ENCODE peak calls at places on chromosomes 2 and 18, in ten cellular contexts. W is astrocyte of the spinal cord, T is spleen, Q is IMR-90, X is heart right ventricle, M is activated B cell treated with CpG ODN at 0.5 μM for 24 hours, H is AG09309, L is SK-N-SH, D is GM12864, U is choroid plexus epithelial cell. F is an unnamed sample.

GRCh38 chr2:20443276-20443920 is 3.5 kb upstream of the RHOB start:
- DNase-seq in M (no peak), Q (peak), D (no peak), U (peak), L (peak), T (peak), H (no peak), X (no peak), W (peak), F (peak)

GRCh38 chr18:11801573-11801972 is 49.6 kb upstream of the CHMP1B start:
- DNase-seq in U (no peak), T (no peak), X (no peak), W (no peak), M (no peak), D (no peak), L (no peak), H (no peak), Q (no peak), F (no peak)

GRCh38 chr2:138641277-138641676 is 138.9 kb downstream of the NXPH2 start:
- DNase-seq in M (no peak), W (no peak), Q (no peak), H (no peak), T (no peak), D (no peak), U (no peak), L (no peak), X (no peak), F (peak)

GRCh38 chr2:231104115-231104713 is 20.6 kb downstream of the HTR2B start:
- DNase-seq in H (peak), D (peak), L (peak), Q (peak), T (no peak), X (peak), U (peak), M (peak), W (peak), F (peak)

GRCh38 chr2:56244911-56245530 is 61.2 kb downstream of the CCDC85A start:
- DNase-seq in M (no peak), X (peak), U (no peak), D (no peak), L (no peak), H (no peak), T (no peak), Q (no peak), W (peak), F (no peak)

GRCh38 chr2:147792966-147793617 is 51.7 kb upstream of the ACVR2A start:
- DNase-seq in H (peak), T (no peak), W (peak), U (peak), D (no peak), L (no peak), X (no peak), Q (peak), M (no peak), F (no peak)

GRCh38 chr2:182064024-182064880 is 78.6 kb downstream of the PPP1R1C start:
- DNase-seq in Q (peak), D (no peak), W (no peak), U (no peak), X (peak), H (no peak), T (no peak), L (no peak), M (no peak), F (no peak)

GRCh38 chr2:231243883-231244282 is 45.5 kb downstream of the ARMC9 start:
- DNase-seq in M (no peak), H (no peak), T (no peak), Q (no peak), D (no peak), L (no peak), X (no peak), U (no peak), W (no peak), F (no peak)

GRCh38 chr18:45014047-45014501 is 333.4 kb downstream of the SETBP1 start:
- DNase-seq in Q (peak), M (no peak), H (peak), W (peak), T (no peak), X (no peak), U (peak), D (no peak), L (peak), F (no peak)

GRCh38 chr2:206556357-206556949 is 85.8 kb upstream of the FAM237A start:
- DNase-seq in Q (peak), L (peak), D (peak), W (peak), H (no peak), T (no peak), X (no peak), M (no peak), U (peak), F (peak)

GRCh38 chr18:11994346-11994707 is 13.0 kb downstream of the IMPA2 start:
- DNase-seq in H (peak), U (peak), M (no peak), Q (peak), X (peak), W (peak), L (no peak), T (peak), D (no peak), F (no peak)

GRCh38 chr2:224395646-224396390 is 6.1 kb downstream of the FAM124B start:
- DNase-seq in M (no peak), W (no peak), L (no peak), D (no peak), X (no peak), T (no peak), U (no peak), Q (no peak), H (no peak), F (no peak)

GRCh38 chr2:197889041-197889440 is 84.6 kb downstream of the PLCL1 start:
- DNase-seq in D (peak), X (no peak), L (no peak), M (no peak), T (no peak), U (peak), Q (peak), H (peak), W (peak), F (peak)

GRCh38 chr2:175836361-175836760 is 165.7 kb downstream of the LNPK start:
- DNase-seq in X (no peak), U (no peak), W (peak), D (no peak), T (no peak), M (no peak), H (no peak), Q (no peak), L (no peak), F (no peak)

GRCh38 chr2:42762155-42762554 is 1.8 kb downstream of the OXER1 start:
- DNase-seq in M (no peak), U (no peak), X (no peak), D (no peak), Q (no peak), W (no peak), L (peak), T (no peak), H (no peak), F (no peak)
- TF ChIP-seq CTCF in M (no peak), U (no peak), X (no peak), D (no peak), Q (no peak), W (no peak), L (no peak), T (no peak), H (no peak), F (no peak)

DNA sequence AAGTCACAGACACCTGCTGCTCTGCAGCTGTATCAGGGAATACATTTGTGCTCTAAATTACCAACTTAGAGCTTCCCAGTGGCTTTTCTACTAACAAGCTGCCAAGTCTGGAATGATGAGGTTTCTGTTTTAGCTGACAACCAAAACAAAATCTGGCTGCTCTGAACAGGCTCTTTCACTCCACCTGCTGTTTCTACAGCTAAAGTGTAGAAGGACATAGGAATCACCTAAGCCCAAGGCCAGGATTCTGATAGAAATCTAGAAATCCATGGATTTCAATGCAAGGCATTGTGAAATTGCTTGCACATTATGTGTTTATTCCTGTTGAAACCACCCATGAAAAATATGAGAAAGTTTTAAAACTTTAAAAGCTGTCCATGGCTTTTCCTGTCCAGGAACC is 201.2 kb downstream of the SUCLG1 start:
- DNase-seq in M (no peak), U (no peak), D (no peak), X (no peak), T (no peak), Q (no peak), H (no peak), W (no peak), L (no peak), F (no peak)
- TF ChIP-seq CTCF in M (no peak), U (no peak), D (peak), X (no peak), T (no peak), Q (no peak), H (no peak), W (no peak), L (no peak), F (peak)

DNA sequence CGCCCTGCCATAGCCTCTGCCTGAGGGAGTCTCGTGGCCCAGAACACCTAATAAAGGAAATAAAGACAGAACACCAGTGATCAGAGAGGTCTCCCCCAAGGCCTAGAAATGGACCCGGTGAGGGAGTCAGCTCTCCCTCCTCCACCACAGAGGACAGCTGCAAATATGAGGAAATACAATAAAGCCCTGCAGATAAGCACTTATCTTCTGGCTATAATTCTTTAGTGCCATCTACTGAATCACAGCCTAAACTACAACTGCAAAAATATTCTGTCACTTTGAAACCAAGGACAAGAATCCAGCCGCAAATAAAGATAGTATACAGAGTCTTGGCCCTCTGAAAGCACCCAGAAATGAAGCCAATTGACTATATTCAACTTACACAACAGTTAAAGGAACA is 42.4 kb upstream of the TACR1 start:
- DNase-seq in M (no peak), L (no peak), X (no peak), W (peak), D (no peak), U (peak), T (no peak), H (no peak), Q (peak), F (no peak)
- TF ChIP-seq CTCF in M (no peak), L (peak), X (no peak), W (peak), D (peak), U (peak), T (no peak), H (peak), Q (peak), F (peak)

GRCh38 chr2:43227830-43228280 is 1.4 kb upstream of the ZFP36L2 start:
- DNase-seq in W (no peak), T (no peak), L (no peak), U (no peak), D (no peak), Q (peak), X (no peak), H (no peak), M (no peak), F (peak)
- TF ChIP-seq CTCF in W (peak), T (no peak), L (peak), U (no peak), D (peak), Q (no peak), X (peak), H (no peak), M (no peak), F (no peak)

GRCh38 chr2:47067788-47068407 is 87.2 kb downstream of the STPG4 start:
- DNase-seq in L (no peak), T (no peak), M (no peak), W (no peak), U (no peak), D (no peak), Q (no peak), X (peak), H (no peak), F (no peak)

GRCh38 chr2:47064076-47064475 is 91.0 kb downstream of the STPG4 start:
- DNase-seq in D (no peak), W (no peak), H (no peak), M (no peak), U (no peak), X (no peak), T (no peak), Q (no peak), L (no peak), F (no peak)

GRCh38 chr2:47065343-47065742 is 89.8 kb downstream of the STPG4 start:
- DNase-seq in D (no peak), L (no peak), H (no peak), T (no peak), U (no peak), X (no peak), M (no peak), W (no peak), Q (no peak), F (no peak)

GRCh38 chr2:47063159-47063930 is 91.8 kb downstream of the STPG4 start:
- DNase-seq in X (no peak), Q (no peak), W (no peak), D (no peak), L (no peak), U (no peak), H (no peak), M (no peak), T (no peak), F (no peak)

GRCh38 chr2:47065771-47066380 is 89.2 kb downstream of the STPG4 start:
- DNase-seq in H (peak), W (peak), M (no peak), L (peak), D (no peak), Q (peak), T (no peak), X (no peak), U (peak), F (no peak)
- TF ChIP-seq CTCF in H (no peak), W (no peak), M (no peak), L (peak), D (no peak), Q (no peak), T (no peak), X (no peak), U (no peak), F (no peak)

GRCh38 chr2:28168376-28168775 is 224.3 kb upstream of the FOSL2 start:
- DNase-seq in H (no peak), M (no peak), D (no peak), L (no peak), U (no peak), X (no peak), W (no peak), T (no peak), Q (no peak), F (no peak)
- TF ChIP-seq CTCF in H (no peak), M (no peak), D (no peak), L (no peak), U (peak), X (no peak), W (no peak), T (no peak), Q (no peak), F (no peak)

F was measured in GM13977.